ENCODE peak calls at places on chromosomes 16 and 17, in eight cellular contexts. I, P, J, M, B, S, X and C are unnamed samples.

GRCh38 chr16:67000384-67001158 is 12.2 kb downstream of the CES4A start:
- DNase-seq in I (peak; percentile 85), P (peak; percentile 53), J (peak; percentile 84), M (peak; percentile 65), B (peak; percentile 38), S (no peak), X (peak; percentile 91), C (no peak)

GRCh38 chr17:12959441-12959840 is 58.4 kb downstream of the ELAC2 start:
- DNase-seq in I (no peak), P (no peak), J (no peak), M (no peak), B (no peak), S (no peak), X (no peak), C (no peak)

GRCh38 chr17:50192873-50193274 is 8.6 kb downstream of the COL1A1 start:
- DNase-seq in I (no peak), P (no peak), J (no peak), M (no peak), B (no peak), S (no peak), X (no peak), C (no peak)

GRCh38 chr17:75516619-75517276 is 420 bp downstream of the TSEN54 start:
- DNase-seq in I (peak; percentile 74), P (peak; percentile 27), J (peak; percentile 52), M (peak; percentile 70), B (peak; percentile 3), S (no peak), X (peak; percentile 76), C (no peak)

GRCh38 chr16:81723098-81723723 is 55.9 kb upstream of the PLCG2 start:
- DNase-seq in I (no peak), P (peak; percentile 45), J (peak; percentile 72), M (peak; percentile 93), B (no peak), S (no peak), X (no peak), C (peak; percentile 38)

GRCh38 chr16:70694088-70694487 is 8.2 kb upstream of the MTSS2 start:
- DNase-seq in I (no peak), P (no peak), J (no peak), M (no peak), B (no peak), S (no peak), X (no peak), C (no peak)

GRCh38 chr16:85142129-85142513 is 29.8 kb upstream of the CIBAR2 start:
- DNase-seq in I (no peak), P (no peak), J (no peak), M (peak; percentile 9), B (no peak), S (no peak), X (no peak), C (no peak)

GRCh38 chr16:30760577-30761426 is 1.1 kb downstream of the CFAP119 start:
- DNase-seq in I (no peak), P (no peak), J (peak; percentile 31), M (peak; percentile 61), B (no peak), S (no peak), X (no peak), C (no peak)

GRCh38 chr16:53372942-53373871 is 61.1 kb upstream of the RBL2 start:
- DNase-seq in I (peak; percentile 43), P (peak; percentile 81), J (peak; percentile 65), M (no peak), B (peak; percentile 64), S (peak; percentile 55), X (peak; percentile 91), C (no peak)

GRCh38 chr16:85928411-85928820 is 29.5 kb downstream of the IRF8 start:
- DNase-seq in I (no peak), P (no peak), J (no peak), M (peak; percentile 74), B (no peak), S (no peak), X (no peak), C (no peak)

GRCh38 chr16:13041646-13042045 is 140.2 kb downstream of the SHISA9 start:
- DNase-seq in I (no peak), P (no peak), J (no peak), M (no peak), B (no peak), S (no peak), X (no peak), C (no peak)

GRCh38 chr16:10729104-10729503 is 14.5 kb upstream of the NUBP1 start:
- DNase-seq in I (no peak), P (no peak), J (no peak), M (no peak), B (no peak), S (no peak), X (no peak), C (no peak)

GRCh38 chr17:50925296-50925891 is 59.2 kb upstream of the TOB1 start:
- DNase-seq in I (no peak), P (no peak), J (no peak), M (no peak), B (no peak), S (no peak), X (no peak), C (no peak)

GRCh38 chr17:83002118-83002805 is 77.1 kb upstream of the METRNL start:
- DNase-seq in I (peak; percentile 18), P (no peak), J (no peak), M (no peak), B (no peak), S (no peak), X (peak; percentile 52), C (no peak)

GRCh38 chr17:30812218-30813177 is 12.0 kb downstream of the CRLF3 start:
- DNase-seq in I (no peak), P (no peak), J (no peak), M (no peak), B (no peak), S (no peak), X (no peak), C (no peak)

GRCh38 chr16:20740007-20740883 is 1.4 kb downstream of the THUMPD1 start:
- DNase-seq in I (no peak), P (peak; percentile 16), J (peak; percentile 42), M (peak; percentile 62), B (no peak), S (no peak), X (no peak), C (no peak)

GRCh38 chr17:17455173-17455572 is 21.6 kb upstream of the MED9 start:
- DNase-seq in I (no peak), P (no peak), J (no peak), M (no peak), B (no peak), S (no peak), X (no peak), C (no peak)

GRCh38 chr16:24810951-24811843 is 34.6 kb upstream of the SLC5A11 start:
- DNase-seq in I (no peak), P (no peak), J (no peak), M (no peak), B (no peak), S (no peak), X (no peak), C (no peak)

GRCh38 chr16:65833171-65833871 is 533.2 kb upstream of the CDH5 start:
- DNase-seq in I (no peak), P (no peak), J (no peak), M (no peak), B (no peak), S (no peak), X (no peak), C (no peak)

GRCh38 chr16:71201556-71201955 is 29.0 kb downstream of the HYDIN start:
- DNase-seq in I (no peak), P (no peak), J (no peak), M (no peak), B (no peak), S (no peak), X (no peak), C (no peak)

GRCh38 chr17:10681866-10682446 is 15.4 kb downstream of the SCO1 start:
- DNase-seq in I (no peak), P (no peak), J (no peak), M (no peak), B (no peak), S (no peak), X (no peak), C (no peak)

GRCh38 chr17:70081885-70082284 is 6.9 kb downstream of the KCNJ16 start:
- DNase-seq in I (no peak), P (no peak), J (no peak), M (no peak), B (no peak), S (no peak), X (no peak), C (no peak)

GRCh38 chr16:85612191-85612800 is 826 bp upstream of the GSE1 start:
- DNase-seq in I (peak; percentile 82), P (peak; percentile 32), J (peak; percentile 51), M (no peak), B (no peak), S (no peak), X (peak; percentile 95), C (no peak)

GRCh38 chr16:15951852-15952251 is 2.4 kb downstream of the ABCC1 start:
- DNase-seq in I (no peak), P (no peak), J (no peak), M (no peak), B (no peak), S (no peak), X (no peak), C (no peak)

GRCh38 chr16:27284865-27285675 is 16.5 kb upstream of the NSMCE1 start:
- DNase-seq in I (no peak), P (no peak), J (no peak), M (no peak), B (no peak), S (no peak), X (no peak), C (no peak)

GRCh38 chr17:3773511-3773910 is 27.5 kb downstream of the ITGAE start:
- DNase-seq in I (no peak), P (no peak), J (no peak), M (no peak), B (no peak), S (no peak), X (no peak), C (no peak)

GRCh38 chr17:30969989-30970680 is 704 bp upstream of the RNF135 start:
- DNase-seq in I (peak; percentile 79), P (no peak), J (peak; percentile 51), M (peak; percentile 70), B (peak; percentile 9), S (no peak), X (no peak), C (no peak)

GRCh38 chr16:71339481-71340171 is 18.9 kb upstream of the CALB2 start:
- DNase-seq in I (no peak), P (no peak), J (no peak), M (no peak), B (no peak), S (no peak), X (no peak), C (no peak)

GRCh38 chr17:50134206-50135110 is 4.5 kb upstream of the SAMD14 start:
- DNase-seq in I (no peak), P (no peak), J (no peak), M (no peak), B (no peak), S (no peak), X (no peak), C (no peak)